ENCODE peak calls at places on chromosomes 1 and 21, in five cellular contexts. V, T, A, Y and Q are unnamed samples.

GRCh38 chr1:177023249-177023648 is 141.3 kb downstream of the ASTN1 start:
- ATAC-seq in A (no peak), V (no peak), Y (no peak), T (no peak), Q (no peak)

GRCh38 chr21:36641886-36642285 is 57.0 kb upstream of the SIM2 start:
- ATAC-seq in V (no peak), A (no peak), T (no peak), Y (no peak), Q (no peak)

GRCh38 chr1:42117214-42117613 is 36.0 kb upstream of the GUCA2B start:
- ATAC-seq in Y (no peak), A (no peak), T (no peak), V (no peak), Q (no peak)

GRCh38 chr1:200653022-200653462 is 16.7 kb downstream of the DDX59 start:
- ATAC-seq in T (no peak), V (peak; percentile 42), Y (no peak), A (no peak), Q (no peak)

GRCh38 chr1:65525297-65526048 is 105.0 kb downstream of the LEPR start:
- ATAC-seq in V (no peak), Y (peak; percentile 38), T (peak; percentile 27), A (no peak), Q (peak; percentile 51)

GRCh38 chr1:203320546-203321272 is 15.4 kb downstream of the BTG2 start:
- ATAC-seq in V (peak; percentile 68), T (peak; percentile 40), Y (peak; percentile 41), A (peak; percentile 25), Q (peak; percentile 35)

GRCh38 chr21:42191978-42192595 is 26.9 kb upstream of the ABCG1 start:
- ATAC-seq in A (no peak), T (no peak), V (no peak), Y (no peak), Q (no peak)

GRCh38 chr1:50110656-50111055 is 1.9 kb downstream of the ELAVL4 start:
- ATAC-seq in V (no peak), Y (no peak), A (no peak), T (no peak), Q (no peak)

GRCh38 chr1:152162826-152163463 is 3.9 kb upstream of the RPTN start:
- ATAC-seq in Y (peak; percentile 48), A (no peak), T (no peak), V (no peak), Q (no peak)

GRCh38 chr1:25476186-25477097 is 45.7 kb downstream of the MACO1 start:
- ATAC-seq in T (peak; percentile 78), A (no peak), V (peak; percentile 55), Y (no peak), Q (no peak)

GRCh38 chr1:226641671-226642231 is 93.2 kb downstream of the STUM start:
- ATAC-seq in A (no peak), Y (no peak), T (no peak), V (no peak), Q (no peak)

GRCh38 chr1:35769188-35769758 is 505 bp downstream of the CLSPN start:
- ATAC-seq in A (peak; percentile 82), T (peak; percentile 67), Y (peak; percentile 90), V (peak; percentile 95), Q (peak; percentile 87)

GRCh38 chr1:83109692-83110091 is 889.2 kb downstream of the TTLL7 start:
- ATAC-seq in T (no peak), A (no peak), Y (no peak), V (peak; percentile 45), Q (no peak)

GRCh38 chr1:8652607-8653046 is 164.8 kb downstream of the RERE start:
- ATAC-seq in A (no peak), V (peak; percentile 41), T (no peak), Y (no peak), Q (no peak)

GRCh38 chr1:23790696-23791433 is at the start of gene LYPLA2:
- ATAC-seq in Y (peak; percentile 93), T (peak; percentile 93), A (peak; percentile 85), V (peak; percentile 95), Q (peak; percentile 91)

GRCh38 chr1:7375781-7376660 is 395.1 kb upstream of the VAMP3 start:
- ATAC-seq in T (no peak), Y (no peak), A (peak; percentile 16), V (no peak), Q (no peak)

GRCh38 chr1:35894183-35894582 is 11.2 kb downstream of the AGO1 start:
- ATAC-seq in T (no peak), Y (peak; percentile 35), V (peak; percentile 99), A (peak; percentile 39), Q (peak; percentile 36)

GRCh38 chr1:110872745-110873435 is at the start of gene CD53:
- ATAC-seq in Y (no peak), T (no peak), V (peak; percentile 65), A (no peak), Q (no peak)

GRCh38 chr1:167239257-167239656 is 18.6 kb downstream of the POU2F1 start:
- ATAC-seq in T (no peak), Y (no peak), A (no peak), V (no peak), Q (no peak)

GRCh38 chr1:91699339-91699970 is 186.5 kb downstream of the TGFBR3 start:
- ATAC-seq in Y (peak; percentile 76), T (peak; percentile 63), V (no peak), A (peak; percentile 86), Q (peak; percentile 79)

GRCh38 chr21:25501996-25502665 is 105.2 kb downstream of the MRPL39 start:
- ATAC-seq in Y (no peak), V (peak; percentile 78), T (no peak), A (no peak), Q (no peak)

GRCh38 chr21:33698088-33698487 is 55.8 kb downstream of the ITSN1 start:
- ATAC-seq in T (no peak), Y (no peak), A (peak; percentile 83), V (no peak), Q (no peak)

GRCh38 chr1:71343686-71344416 is 263.0 kb upstream of the ZRANB2 start:
- ATAC-seq in V (peak; percentile 61), A (no peak), Y (no peak), T (no peak), Q (no peak)

GRCh38 chr21:33976980-33977720 is 61.5 kb upstream of the ATP5PO start:
- ATAC-seq in T (no peak), A (no peak), Y (no peak), V (peak; percentile 3), Q (no peak)

GRCh38 chr1:18363436-18363835 is 117.3 kb upstream of the KLHDC7A start:
- ATAC-seq in A (no peak), Y (no peak), V (no peak), T (no peak), Q (no peak)

GRCh38 chr1:63124666-63125191 is 197.6 kb upstream of the FOXD3 start:
- ATAC-seq in T (no peak), Y (peak; percentile 52), V (peak; percentile 95), A (no peak), Q (no peak)

GRCh38 chr1:8905582-8906191 is 27.2 kb upstream of the ENO1 start:
- ATAC-seq in T (no peak), Y (no peak), A (no peak), V (no peak), Q (no peak)

GRCh38 chr1:115767403-115767802 is 1.1 kb downstream of the CASQ2 start:
- ATAC-seq in V (no peak), T (peak; percentile 72), A (peak; percentile 58), Y (no peak), Q (peak; percentile 65)

GRCh38 chr21:20459838-20460237 is 538.4 kb upstream of the NCAM2 start:
- ATAC-seq in T (no peak), V (no peak), Y (no peak), A (no peak), Q (no peak)

GRCh38 chr1:116465845-116466685 is 93.0 kb downstream of the ATP1A1 start:
- ATAC-seq in A (no peak), V (no peak), T (no peak), Y (peak; percentile 41), Q (no peak)

GRCh38 chr1:40507973-40508372 is 594 bp upstream of the EXO5 start:
- ATAC-seq in V (no peak), T (no peak), A (no peak), Y (no peak), Q (no peak)

GRCh38 chr21:28294046-28294445 is 698.6 kb downstream of the LTN1 start:
- ATAC-seq in T (no peak), V (no peak), Y (no peak), A (no peak), Q (no peak)
- TF ChIP-seq POLR2A in T (no peak), V (no peak), Y (no peak), A (no peak), Q (no peak)

DNA sequence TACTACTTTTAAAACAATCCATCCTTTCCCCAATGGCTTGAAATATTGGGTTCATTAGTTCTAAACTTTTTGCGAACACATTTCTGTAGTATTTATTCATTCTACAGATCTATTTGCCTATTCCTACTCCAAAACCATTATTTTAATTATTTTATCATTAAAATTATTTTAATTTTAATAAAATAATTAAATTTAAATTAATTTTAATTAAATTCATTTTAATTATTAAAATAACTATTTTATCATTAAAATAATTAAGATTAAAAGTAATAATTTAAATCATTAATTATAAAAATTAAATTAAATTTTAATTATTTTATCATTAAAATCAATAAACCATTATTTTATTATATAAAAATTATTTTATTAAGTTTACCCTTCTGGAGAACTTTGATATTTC is 15.6 kb downstream of the EDEM3 start:
- ATAC-seq in V (no peak), T (no peak), Y (no peak), A (no peak), Q (no peak)
- H3K27ac ChIP-seq in V (no peak overlapping the region), T (no peak overlapping the region), Y (no peak overlapping the region), A (no peak overlapping the region), Q (no peak overlapping the region)

DNA sequence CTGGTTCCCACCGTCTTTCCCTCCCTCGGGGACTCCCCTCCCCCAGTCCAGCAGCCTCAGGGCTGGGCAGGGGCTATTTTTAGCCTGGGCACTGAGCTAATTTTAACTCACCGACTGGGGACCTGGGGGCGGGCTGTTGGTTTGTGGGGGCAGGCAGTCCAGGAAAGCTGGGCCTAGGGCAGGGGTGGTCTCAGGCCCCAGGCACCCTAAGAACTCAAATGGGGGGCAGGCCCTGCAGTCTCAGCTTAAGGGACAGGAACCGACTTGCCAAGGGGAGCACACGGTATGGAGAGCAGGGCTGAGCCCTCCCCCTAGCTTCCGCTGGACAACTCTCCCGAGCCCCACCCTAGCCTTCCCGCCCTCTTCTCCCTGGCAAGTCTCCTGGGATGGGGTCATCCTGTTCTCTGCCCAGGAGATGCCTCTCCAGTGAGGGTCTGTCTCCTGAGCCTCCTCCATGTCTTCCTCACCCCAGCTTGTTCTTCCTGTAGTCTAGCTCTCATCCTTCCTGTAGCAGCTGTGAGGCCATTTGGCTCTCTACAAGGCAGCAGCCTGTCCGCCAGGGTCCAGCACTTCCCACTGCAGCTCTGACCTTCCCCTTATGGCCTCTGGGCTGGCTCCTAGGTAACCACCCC is 10.1 kb downstream of the MEF2D start:
- ATAC-seq in Y (no peak), A (peak; percentile 72), T (peak; percentile 46), V (peak; percentile 4), Q (peak; percentile 47)
- TF ChIP-seq POLR2A in Y (no peak), A (no peak), T (peak; percentile 45), V (peak; percentile 32), Q (no peak)

GRCh38 chr1:196609114-196609737 is 986 bp upstream of the KCNT2 start:
- ATAC-seq in V (peak; percentile 71), T (no peak), A (no peak), Y (peak; percentile 61), Q (peak; percentile 62)

GRCh38 chr1:196607940-196608339 is 300 bp downstream of the KCNT2 start:
- ATAC-seq in Y (no peak), A (no peak), T (no peak), V (no peak), Q (no peak)

GRCh38 chr1:196603651-196604050 is 4.6 kb downstream of the KCNT2 start:
- ATAC-seq in V (no peak), T (no peak), A (no peak), Y (no peak), Q (no peak)

GRCh38 chr1:196611873-196612272 is 3.6 kb upstream of the KCNT2 start:
- ATAC-seq in T (no peak), V (no peak), A (no peak), Y (no peak), Q (no peak)

GRCh38 chr1:196608401-196609113 is at the start of gene KCNT2:
- ATAC-seq in V (no peak), Y (peak; percentile 60), T (peak; percentile 21), A (peak; percentile 74), Q (peak; percentile 87)
- H3K27ac ChIP-seq in V (no peak within 1 kb of the TSS), Y (no peak within 1 kb of the TSS), T (peak within 1 kb of the TSS; percentile 39), A (peak within 1 kb of the TSS; percentile 79), Q (peak within 1 kb of the TSS; percentile 70)